ENCODE peak calls at places on chromosomes 7 and 10, in six cellular contexts. One of them, this sample, is unnamed.

GRCh38 chr7:14892961-14893360 is 9.6 kb downstream of the DGKB start:
- DNase-seq in lower leg skin: no peak
- DNase-seq in body of pancreas: no peak
- DNase-seq in ascending aorta: no peak
- DNase-seq in A549: no peak
- DNase-seq in colonic mucosa: no peak
- DNase-seq in this sample: no peak

GRCh38 chr7:151168022-151168786 is 710 bp upstream of the GBX1 start:
- DNase-seq in lower leg skin: no peak
- DNase-seq in body of pancreas: peak
- DNase-seq in ascending aorta: no peak
- DNase-seq in A549: peak
- DNase-seq in colonic mucosa: peak
- DNase-seq in this sample: peak

GRCh38 chr7:65475734-65476319 is 102.2 kb downstream of the ZNF92 start:
- DNase-seq in lower leg skin: no peak
- DNase-seq in body of pancreas: no peak
- DNase-seq in ascending aorta: no peak
- DNase-seq in A549: no peak
- DNase-seq in colonic mucosa: no peak
- DNase-seq in this sample: peak

GRCh38 chr7:104894998-104895850 is 118.8 kb upstream of the KMT2E start:
- DNase-seq in lower leg skin: no peak
- DNase-seq in body of pancreas: no peak
- DNase-seq in ascending aorta: no peak
- DNase-seq in A549: no peak
- DNase-seq in colonic mucosa: no peak
- DNase-seq in this sample: no peak

GRCh38 chr10:118745056-118745455 is 9.7 kb downstream of the CACUL1 start:
- DNase-seq in lower leg skin: no peak
- DNase-seq in body of pancreas: no peak
- DNase-seq in ascending aorta: no peak
- DNase-seq in A549: no peak
- DNase-seq in colonic mucosa: no peak
- DNase-seq in this sample: no peak

GRCh38 chr7:150451097-150451793 is 815 bp downstream of the GIMAP8 start:
- DNase-seq in lower leg skin: no peak
- DNase-seq in body of pancreas: peak
- DNase-seq in ascending aorta: no peak
- DNase-seq in A549: no peak
- DNase-seq in colonic mucosa: peak
- DNase-seq in this sample: no peak

GRCh38 chr7:116172353-116172752 is 38.0 kb upstream of the TES start:
- DNase-seq in lower leg skin: no peak
- DNase-seq in body of pancreas: no peak
- DNase-seq in ascending aorta: no peak
- DNase-seq in A549: no peak
- DNase-seq in colonic mucosa: no peak
- DNase-seq in this sample: no peak

GRCh38 chr7:94059747-94060146 is 55.6 kb upstream of the BET1 start:
- DNase-seq in lower leg skin: no peak
- DNase-seq in body of pancreas: no peak
- DNase-seq in ascending aorta: no peak
- DNase-seq in A549: no peak
- DNase-seq in colonic mucosa: no peak
- DNase-seq in this sample: no peak

GRCh38 chr10:126618466-126618865 is 52.0 kb downstream of the C10orf90 start:
- DNase-seq in lower leg skin: no peak
- DNase-seq in body of pancreas: no peak
- DNase-seq in ascending aorta: no peak
- DNase-seq in A549: no peak
- DNase-seq in colonic mucosa: no peak
- DNase-seq in this sample: no peak

GRCh38 chr10:50469288-50469687 is 154.5 kb downstream of the SGMS1 start:
- DNase-seq in lower leg skin: no peak
- DNase-seq in body of pancreas: no peak
- DNase-seq in ascending aorta: no peak
- DNase-seq in A549: no peak
- DNase-seq in colonic mucosa: no peak
- DNase-seq in this sample: no peak

GRCh38 chr7:112160130-112160770 is 45.9 kb downstream of the DOCK4 start:
- DNase-seq in lower leg skin: no peak
- DNase-seq in body of pancreas: no peak
- DNase-seq in ascending aorta: no peak
- DNase-seq in A549: peak
- DNase-seq in colonic mucosa: no peak
- DNase-seq in this sample: no peak

GRCh38 chr7:151722533-151722932 is 154.4 kb downstream of the PRKAG2 start:
- DNase-seq in lower leg skin: no peak
- DNase-seq in body of pancreas: no peak
- DNase-seq in ascending aorta: no peak
- DNase-seq in A549: no peak
- DNase-seq in colonic mucosa: no peak
- DNase-seq in this sample: no peak

GRCh38 chr7:23434147-23434676 is 36.1 kb downstream of the IGF2BP3 start:
- DNase-seq in lower leg skin: no peak
- DNase-seq in body of pancreas: no peak
- DNase-seq in ascending aorta: no peak
- DNase-seq in A549: no peak
- DNase-seq in colonic mucosa: no peak
- DNase-seq in this sample: no peak

GRCh38 chr10:70906953-70907618 is 18.7 kb upstream of the PCBD1 start:
- DNase-seq in lower leg skin: no peak
- DNase-seq in body of pancreas: no peak
- DNase-seq in ascending aorta: no peak
- DNase-seq in A549: no peak
- DNase-seq in colonic mucosa: no peak
- DNase-seq in this sample: no peak

GRCh38 chr10:116553378-116553980 is 7.7 kb downstream of the PNLIP start:
- DNase-seq in lower leg skin: no peak
- DNase-seq in body of pancreas: peak
- DNase-seq in ascending aorta: no peak
- DNase-seq in A549: no peak
- DNase-seq in colonic mucosa: no peak
- DNase-seq in this sample: no peak

GRCh38 chr7:137967143-137968018 is 34.5 kb downstream of the CREB3L2 start:
- DNase-seq in lower leg skin: no peak
- DNase-seq in body of pancreas: no peak
- DNase-seq in ascending aorta: peak
- DNase-seq in A549: peak
- DNase-seq in colonic mucosa: no peak
- DNase-seq in this sample: peak

GRCh38 chr7:137964824-137965545 is 36.9 kb downstream of the CREB3L2 start:
- DNase-seq in lower leg skin: no peak
- DNase-seq in body of pancreas: no peak
- DNase-seq in ascending aorta: no peak
- DNase-seq in A549: no peak
- DNase-seq in colonic mucosa: no peak
- DNase-seq in this sample: no peak

GRCh38 chr7:137968890-137969289 is 33.0 kb downstream of the CREB3L2 start:
- DNase-seq in lower leg skin: no peak
- DNase-seq in body of pancreas: no peak
- DNase-seq in ascending aorta: peak
- DNase-seq in A549: no peak
- DNase-seq in colonic mucosa: no peak
- DNase-seq in this sample: no peak

GRCh38 chr7:137966636-137967142 is 35.2 kb downstream of the CREB3L2 start:
- DNase-seq in lower leg skin: no peak
- DNase-seq in body of pancreas: no peak
- DNase-seq in ascending aorta: no peak
- DNase-seq in A549: no peak
- DNase-seq in colonic mucosa: no peak
- DNase-seq in this sample: no peak

DNA sequence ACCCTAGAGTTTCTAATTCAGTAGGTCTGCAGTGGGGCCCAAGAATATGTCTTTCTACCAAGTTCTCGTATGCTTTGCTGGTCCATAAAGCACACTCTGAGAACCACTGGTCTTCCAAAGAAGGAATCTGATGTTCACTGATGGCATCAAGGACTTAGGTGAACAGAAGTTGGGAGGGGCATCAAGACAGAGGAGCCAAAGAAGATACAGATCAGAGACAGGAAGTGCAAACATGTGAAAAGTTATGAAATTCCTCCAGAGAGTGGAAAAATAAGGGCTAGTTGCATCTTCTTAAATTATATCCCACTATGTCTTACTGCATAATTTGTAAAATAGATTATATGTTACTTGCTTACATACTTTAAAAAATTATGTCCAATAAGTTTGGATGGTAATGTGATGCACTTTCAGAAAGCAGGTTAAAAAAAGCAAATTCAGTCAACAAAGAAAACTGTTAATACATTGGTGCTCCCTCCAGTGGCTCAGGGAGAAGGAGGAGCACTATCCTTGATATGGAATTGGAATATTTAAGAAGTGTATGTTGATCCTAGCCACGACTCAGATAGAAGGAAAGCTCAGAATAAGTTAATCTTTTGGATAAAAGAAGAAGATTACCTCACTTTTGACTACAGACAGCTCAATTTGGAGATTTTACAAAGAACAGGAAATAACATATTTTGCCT is 35.8 kb downstream of the CREB3L2 start:
- DNase-seq in lower leg skin: no peak
- DNase-seq in body of pancreas: no peak
- DNase-seq in ascending aorta: no peak
- DNase-seq in A549: no peak
- DNase-seq in colonic mucosa: no peak
- DNase-seq in this sample: no peak
- TF ChIP-seq CTCF in lower leg skin: no peak
- TF ChIP-seq CTCF in body of pancreas: no peak
- TF ChIP-seq CTCF in ascending aorta: no peak
- TF ChIP-seq CTCF in A549: no peak
- TF ChIP-seq CTCF in colonic mucosa: no peak
- TF ChIP-seq CTCF in this sample: no peak

GRCh38 chr10:103923502-103923901 is 5.5 kb upstream of the STN1 start:
- DNase-seq in lower leg skin: no peak
- DNase-seq in body of pancreas: peak
- DNase-seq in ascending aorta: no peak
- DNase-seq in A549: no peak
- DNase-seq in colonic mucosa: no peak
- DNase-seq in this sample: no peak

GRCh38 chr10:103919648-103920025 is 1.7 kb upstream of the STN1 start:
- DNase-seq in lower leg skin: no peak
- DNase-seq in body of pancreas: no peak
- DNase-seq in ascending aorta: no peak
- DNase-seq in A549: no peak
- DNase-seq in colonic mucosa: no peak
- DNase-seq in this sample: no peak

GRCh38 chr10:103921248-103921647 is 3.3 kb upstream of the STN1 start:
- DNase-seq in lower leg skin: no peak
- DNase-seq in body of pancreas: no peak
- DNase-seq in ascending aorta: no peak
- DNase-seq in A549: no peak
- DNase-seq in colonic mucosa: no peak
- DNase-seq in this sample: no peak

GRCh38 chr10:103922659-103923058 is 4.7 kb upstream of the STN1 start:
- DNase-seq in lower leg skin: no peak
- DNase-seq in body of pancreas: no peak
- DNase-seq in ascending aorta: no peak
- DNase-seq in A549: no peak
- DNase-seq in colonic mucosa: no peak
- DNase-seq in this sample: no peak

GRCh38 chr10:103921750-103922195 is 3.8 kb upstream of the STN1 start:
- DNase-seq in lower leg skin: no peak
- DNase-seq in body of pancreas: no peak
- DNase-seq in ascending aorta: no peak
- DNase-seq in A549: peak
- DNase-seq in colonic mucosa: peak
- DNase-seq in this sample: peak
- TF ChIP-seq CTCF in lower leg skin: no peak
- TF ChIP-seq CTCF in body of pancreas: no peak
- TF ChIP-seq CTCF in ascending aorta: no peak
- TF ChIP-seq CTCF in A549: no peak
- TF ChIP-seq CTCF in colonic mucosa: no peak
- TF ChIP-seq CTCF in this sample: no peak

GRCh38 chr7:1546274-1546908 is 9.6 kb downstream of the TMEM184A start:
- DNase-seq in lower leg skin: no peak
- DNase-seq in body of pancreas: no peak
- DNase-seq in ascending aorta: no peak
- DNase-seq in A549: peak
- DNase-seq in colonic mucosa: no peak
- DNase-seq in this sample: no peak

GRCh38 chr7:1547777-1548437 is 8.1 kb downstream of the TMEM184A start:
- DNase-seq in lower leg skin: no peak
- DNase-seq in body of pancreas: no peak
- DNase-seq in ascending aorta: no peak
- DNase-seq in A549: no peak
- DNase-seq in colonic mucosa: no peak
- DNase-seq in this sample: no peak

GRCh38 chr7:1548438-1548831 is 7.6 kb downstream of the TMEM184A start:
- DNase-seq in lower leg skin: no peak
- DNase-seq in body of pancreas: no peak
- DNase-seq in ascending aorta: no peak
- DNase-seq in A549: peak
- DNase-seq in colonic mucosa: no peak
- DNase-seq in this sample: no peak

GRCh38 chr7:1545417-1546246 is 10.4 kb downstream of the TMEM184A start:
- DNase-seq in lower leg skin: no peak
- DNase-seq in body of pancreas: peak
- DNase-seq in ascending aorta: peak
- DNase-seq in A549: peak
- DNase-seq in colonic mucosa: no peak
- DNase-seq in this sample: no peak

DNA sequence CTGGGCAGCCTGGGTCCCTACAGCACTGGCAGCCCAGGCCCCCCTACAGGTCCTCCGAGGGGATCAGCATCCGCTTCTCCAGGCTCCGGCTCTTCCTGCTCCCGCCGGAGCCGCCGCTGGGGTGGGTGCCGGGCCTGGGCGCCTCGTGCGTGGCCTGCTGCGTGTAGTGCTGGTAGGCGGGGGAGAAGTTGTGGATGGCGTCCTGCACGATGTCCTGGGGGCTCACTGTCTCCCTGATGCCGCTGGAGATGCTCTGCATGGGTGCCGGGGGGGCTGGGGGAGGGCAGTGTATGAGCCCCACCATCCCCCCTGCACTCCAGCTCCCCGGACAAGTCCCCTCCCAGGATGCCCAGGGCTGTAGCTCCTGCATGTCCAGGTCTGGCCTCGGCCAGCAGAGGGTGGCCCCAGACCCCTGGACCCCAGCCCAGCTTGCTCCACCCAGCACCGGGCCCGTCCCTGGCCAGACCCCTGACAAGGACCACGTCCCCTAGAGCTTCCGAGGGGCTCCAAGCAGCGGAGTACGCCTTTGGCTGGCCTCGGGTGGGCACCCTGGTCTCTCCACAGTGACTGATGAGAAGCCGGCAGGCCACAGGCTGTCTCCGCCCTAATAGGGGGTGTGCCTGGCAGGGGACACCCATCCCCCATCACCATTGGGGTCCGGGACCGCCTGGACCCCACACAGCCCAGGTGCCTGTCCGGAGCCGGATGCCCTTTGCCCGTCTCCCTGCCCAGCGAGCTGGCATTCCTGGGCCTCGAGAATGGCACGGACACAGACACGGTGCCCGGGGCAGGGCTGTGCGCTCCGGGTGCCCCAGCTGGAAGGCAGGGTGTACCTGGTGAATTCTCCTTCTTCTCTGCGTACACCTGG is 8.9 kb downstream of the TMEM184A start:
- DNase-seq in lower leg skin: no peak
- DNase-seq in body of pancreas: no peak
- DNase-seq in ascending aorta: no peak
- DNase-seq in A549: peak
- DNase-seq in colonic mucosa: no peak
- DNase-seq in this sample: no peak
- TF ChIP-seq CTCF in lower leg skin: no peak
- TF ChIP-seq CTCF in body of pancreas: no peak
- TF ChIP-seq CTCF in ascending aorta: no peak
- TF ChIP-seq CTCF in A549: no peak
- TF ChIP-seq CTCF in colonic mucosa: no peak
- TF ChIP-seq CTCF in this sample: no peak

GRCh38 chr10:5293691-5294550 is 70.8 kb upstream of the UCN3 start:
- DNase-seq in lower leg skin: peak
- DNase-seq in body of pancreas: peak
- DNase-seq in ascending aorta: peak
- DNase-seq in A549: peak
- DNase-seq in colonic mucosa: peak
- DNase-seq in this sample: peak
- TF ChIP-seq CTCF in lower leg skin: no peak
- TF ChIP-seq CTCF in body of pancreas: peak
- TF ChIP-seq CTCF in ascending aorta: peak
- TF ChIP-seq CTCF in A549: peak
- TF ChIP-seq CTCF in colonic mucosa: peak
- TF ChIP-seq CTCF in this sample: peak